ENCODE peak calls at places on chromosomes 1 and 21, in nine cellular contexts. D is cardiac muscle cell, X is iPS DF 6.9, G is left lung, Q is tibial nerve, E is heart left ventricle, O is IMR-90, K is GM23248, Y is neural progenitor cell. V is an unnamed sample. For H3K9me3 and H3K36me3, the result is how much of the 10 kb centered on the place peaks cover.

GRCh38 chr1:225950905-225951351 is 9.9 kb upstream of the LEFTY2 start:
- DNase-seq in Q (no peak), X (peak), Y (no peak), E (no peak), K (no peak), O (no peak), D (no peak), G (no peak), V (no peak)

GRCh38 chr1:156808186-156809030 is 8.2 kb downstream of the SH2D2A start:
- DNase-seq in G (no peak), E (no peak), K (no peak), Y (no peak), X (no peak), D (no peak), Q (no peak), O (no peak), V (no peak)

GRCh38 chr1:209808059-209808494 is 2.1 kb upstream of the IRF6 start:
- DNase-seq in K (peak), Y (no peak), E (peak), Q (no peak), D (peak), O (peak), G (peak), X (no peak), V (peak)

GRCh38 chr1:244445320-244446181 is 6.2 kb downstream of the ADSS2 start:
- DNase-seq in K (peak), O (peak), D (no peak), Q (no peak), E (no peak), X (no peak), Y (no peak), G (no peak), V (no peak)

GRCh38 chr1:184051138-184051484 is 419 bp upstream of the TSEN15 start:
- DNase-seq in E (no peak), Q (no peak), O (no peak), G (no peak), X (no peak), K (peak), Y (no peak), D (no peak), V (no peak)

GRCh38 chr1:53616927-53617326 is 122.0 kb downstream of the GLIS1 start:
- DNase-seq in Q (no peak), K (peak), G (peak), O (peak), D (no peak), E (no peak), X (no peak), Y (peak), V (peak)

GRCh38 chr1:18481921-18482701 is 1.4 kb downstream of the KLHDC7A start:
- DNase-seq in O (no peak), Y (no peak), E (no peak), X (no peak), D (no peak), Q (no peak), K (no peak), G (no peak), V (no peak)

GRCh38 chr1:116777831-116778830 is 23.9 kb downstream of the CD2 start:
- DNase-seq in O (peak), K (peak), G (no peak), Q (no peak), E (no peak), X (no peak), Y (no peak), D (peak), V (peak)

GRCh38 chr1:60280764-60281278 is 207.3 kb upstream of the C1orf87 start:
- DNase-seq in Y (peak), K (no peak), D (no peak), Q (no peak), O (no peak), G (no peak), X (no peak), E (no peak), V (no peak)
- H3K4me3 ChIP-seq in Y (peak), K (no peak), D (no peak), Q (no peak), O (no peak), G (no peak), X (no peak), E (no peak), V (no peak)

GRCh38 chr1:75130312-75130677 is 3.9 kb upstream of the LHX8 start:
- DNase-seq in X (no peak), Y (peak), G (no peak), K (no peak), E (no peak), Q (no peak), O (no peak), D (no peak), V (no peak)

GRCh38 chr1:75132421-75133381 is 1.5 kb upstream of the LHX8 start:
- DNase-seq in G (no peak), O (no peak), K (no peak), E (no peak), Y (peak), Q (no peak), D (no peak), X (no peak), V (no peak)

GRCh38 chr1:75131593-75132420 is 2.4 kb upstream of the LHX8 start:
- DNase-seq in E (no peak), Y (peak), G (no peak), D (no peak), Q (no peak), X (no peak), O (no peak), K (no peak), V (no peak)

GRCh38 chr1:75129660-75130311 is 4.4 kb upstream of the LHX8 start:
- DNase-seq in O (no peak), Y (no peak), D (no peak), K (no peak), X (no peak), Q (no peak), E (no peak), G (no peak), V (no peak)

DNA sequence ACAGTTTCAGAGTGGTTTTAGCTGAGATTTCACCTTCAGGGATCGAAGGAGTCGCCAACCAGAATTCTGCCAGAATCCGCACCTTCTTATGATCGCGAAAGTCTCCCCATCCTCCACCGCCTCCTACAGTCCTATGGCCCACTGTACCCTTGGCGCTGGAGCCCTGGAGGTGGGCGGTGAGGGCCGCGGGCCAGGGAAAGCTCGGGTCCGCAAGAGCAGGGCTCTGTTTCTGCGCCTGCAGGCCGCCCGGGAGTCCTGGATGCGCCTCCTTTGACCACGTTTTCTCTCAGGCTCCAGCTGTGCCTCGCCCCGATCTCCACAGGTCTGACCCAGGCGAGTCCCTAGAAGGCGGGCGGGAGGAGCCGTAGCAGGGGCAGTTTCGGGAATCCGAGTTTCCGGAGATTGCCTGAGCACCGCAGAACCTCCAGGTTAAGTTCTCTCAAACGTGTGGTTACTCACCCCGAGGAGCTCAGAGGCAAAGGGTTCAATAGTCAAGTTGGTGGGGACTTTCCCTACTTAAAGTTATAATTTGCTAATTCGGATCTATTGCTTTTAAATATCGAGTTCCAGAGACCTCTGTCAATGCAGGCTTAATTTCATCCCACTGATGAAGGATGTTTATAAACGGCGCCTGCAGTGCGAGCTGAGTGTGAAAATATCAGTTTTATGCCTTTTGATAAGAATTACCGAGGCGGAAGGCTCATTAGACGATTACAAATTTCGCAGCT is 3.2 kb upstream of the LHX8 start:
- DNase-seq in G (no peak), Y (peak), O (no peak), Q (no peak), X (no peak), E (no peak), D (no peak), K (no peak), V (no peak)
- H3K9me3 ChIP-seq in G (under half), Y (under half), O (under half), Q (under half), X (under half), E (under half), D (under half), K (under half), V (under half)

GRCh38 chr21:28375708-28376385 is 616.8 kb downstream of the LTN1 start:
- DNase-seq in G (no peak), E (no peak), Y (no peak), D (peak), X (no peak), O (peak), Q (no peak), K (peak), V (no peak)
- H3K36me3 ChIP-seq in G (under half), E (under half), Y (under half), D (under half), X (under half), O (under half), Q (under half), K (under half), V (under half)

DNA sequence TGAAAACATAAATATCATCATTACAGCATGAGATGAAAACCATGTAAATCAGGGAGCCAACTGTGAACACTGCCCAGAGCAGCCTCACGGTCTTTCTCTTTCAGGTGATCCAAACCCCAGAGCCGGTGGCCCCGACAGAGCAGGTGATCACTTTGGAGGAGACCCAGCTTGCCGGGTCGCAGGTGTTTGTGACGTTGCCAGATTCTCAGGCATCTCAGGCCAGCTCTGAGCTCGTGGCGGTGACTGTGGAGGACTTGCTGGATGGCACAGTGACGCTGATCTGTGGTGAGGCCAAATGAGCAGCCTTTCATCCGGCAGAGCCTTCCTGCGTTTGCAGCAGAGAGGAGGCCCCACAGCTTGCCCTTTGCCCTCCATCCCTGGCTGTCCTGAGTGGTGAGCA is 37.2 kb upstream of the EPHA8 start:
- DNase-seq in O (no peak), D (no peak), Y (no peak), E (no peak), G (no peak), K (no peak), X (no peak), Q (no peak), V (no peak)
- H3K4me3 ChIP-seq in O (no peak), D (no peak), Y (no peak), E (no peak), G (no peak), K (no peak), X (no peak), Q (no peak), V (no peak)

GRCh38 chr1:43107664-43108063 is 64.4 kb downstream of the EBNA1BP2 start:
- DNase-seq in X (no peak), D (no peak), G (no peak), O (no peak), Y (no peak), K (no peak), E (no peak), Q (no peak), V (no peak)

GRCh38 chr1:43108080-43108479 is 64.0 kb downstream of the EBNA1BP2 start:
- DNase-seq in Q (no peak), D (no peak), O (no peak), K (no peak), E (no peak), G (no peak), X (no peak), Y (no peak), V (no peak)

GRCh38 chr1:43101061-43101460 is 71.0 kb downstream of the EBNA1BP2 start:
- DNase-seq in Q (no peak), X (no peak), G (no peak), Y (no peak), E (no peak), K (no peak), O (no peak), D (no peak), V (peak)

DNA sequence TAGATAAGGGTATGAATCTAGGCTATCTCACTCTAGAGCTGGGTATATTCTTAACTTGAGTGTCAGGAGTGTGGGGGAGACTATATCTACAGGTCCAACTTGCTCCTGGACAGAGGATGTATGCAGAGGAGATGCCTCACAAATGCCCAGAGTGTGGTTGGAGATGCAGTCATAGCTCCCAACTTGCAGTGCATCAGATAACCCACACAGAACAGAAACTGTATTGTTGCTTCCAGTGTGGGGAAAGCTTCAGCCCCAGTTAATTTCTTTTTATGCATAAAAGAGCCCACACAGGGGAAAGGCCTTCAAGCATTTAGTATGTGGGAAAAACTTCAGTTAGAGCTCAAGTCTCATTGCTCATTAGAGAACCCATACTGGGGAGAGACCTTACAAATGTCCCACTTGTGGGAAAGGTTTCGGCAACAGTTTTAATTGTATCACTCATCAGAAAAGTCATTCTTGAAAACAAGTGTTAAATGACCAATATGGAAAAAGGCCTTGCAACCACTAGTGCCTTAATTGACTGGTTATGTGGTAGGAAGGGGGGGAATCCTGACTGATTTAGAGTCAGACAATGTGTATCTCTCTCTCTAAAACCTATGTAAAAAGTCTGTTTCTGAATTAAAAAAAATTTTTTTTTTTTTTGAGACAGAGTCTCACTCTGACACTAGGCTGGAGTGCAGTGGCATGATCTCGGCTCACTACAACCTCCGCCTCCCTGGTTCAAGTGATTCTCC is 67.9 kb downstream of the EBNA1BP2 start:
- DNase-seq in Y (no peak), D (no peak), X (no peak), K (no peak), E (no peak), G (no peak), Q (no peak), O (no peak), V (no peak)
- H3K9me3 ChIP-seq in Y (under half), D (under half), X (under half), K (under half), E (under half), G (under half), Q (under half), O (under half), V (under half)

GRCh38 chr1:235763962-235764361 is 102.7 kb downstream of the LYST start:
- DNase-seq in K (no peak), O (peak), G (no peak), E (no peak), X (no peak), D (no peak), Y (no peak), Q (no peak), V (no peak)

GRCh38 chr1:235759336-235759735 is 107.4 kb downstream of the LYST start:
- DNase-seq in G (no peak), K (no peak), Y (no peak), E (no peak), Q (no peak), D (no peak), X (no peak), O (no peak), V (no peak)

GRCh38 chr1:235757697-235758096 is 108.1 kb upstream of the GNG4 start:
- DNase-seq in Y (no peak), G (no peak), O (no peak), X (no peak), D (no peak), E (no peak), Q (no peak), K (no peak), V (no peak)

GRCh38 chr1:235758931-235759330 is 107.8 kb downstream of the LYST start:
- DNase-seq in Q (peak), K (no peak), G (no peak), O (no peak), Y (no peak), E (no peak), D (peak), X (no peak), V (no peak)
- H3K36me3 ChIP-seq in Q (half or more), K (under half), G (half or more), O (under half), Y (under half), E (half or more), D (under half), X (under half), V (under half)

DNA sequence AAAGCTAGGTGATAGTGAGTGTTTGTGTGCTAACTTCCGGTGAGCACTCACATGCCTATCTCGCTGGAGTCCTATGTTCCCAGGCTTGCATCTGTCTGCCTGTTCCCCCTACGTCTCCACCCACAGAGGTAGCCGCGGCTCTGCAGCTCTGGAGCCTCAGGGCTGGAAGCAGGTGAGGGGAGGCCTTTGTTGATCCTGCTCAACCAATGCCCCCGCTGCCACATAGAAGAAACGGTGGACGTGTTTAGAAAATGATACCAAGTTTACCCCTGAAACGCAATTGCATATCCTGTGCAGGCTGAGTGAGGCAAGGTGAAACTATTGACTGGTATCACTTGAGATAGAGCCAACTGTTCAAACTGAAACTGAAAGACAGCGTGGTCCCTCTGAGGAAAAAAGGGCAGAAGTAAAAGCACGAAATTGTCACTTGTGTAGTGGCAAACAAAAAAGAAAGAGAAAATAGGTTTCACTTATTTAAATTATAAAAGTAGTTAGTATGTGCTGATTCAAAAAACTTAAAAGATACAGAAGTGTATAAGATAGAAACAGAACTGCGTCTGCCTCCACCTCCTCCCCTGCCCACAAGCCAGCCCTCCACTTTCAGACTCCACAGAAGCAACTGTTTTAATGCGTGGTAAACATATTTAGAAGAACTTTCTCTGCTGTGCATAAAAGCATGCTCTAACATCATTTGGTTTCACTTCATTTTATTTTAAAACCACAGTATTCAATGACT is 38.6 kb upstream of the ETS2 start:
- DNase-seq in O (no peak), E (no peak), Y (no peak), G (no peak), Q (no peak), K (no peak), D (no peak), X (no peak), V (no peak)
- H3K4me3 ChIP-seq in O (no peak), E (peak), Y (no peak), G (peak), Q (peak), K (no peak), D (no peak), X (no peak), V (no peak)